ENCODE peak calls at places on chromosomes 7 and 10, in six cellular contexts. I is heart right ventricle; Q is stimulated activated naive CD8-positive, alpha-beta T cell treated with anti-CD3 and anti-CD28 coated beads, Interleukin-15, amount 100 ng/mL, for 72 hours; A is IMR-90; V is T-helper 17 cell; W is cerebellum. D is an unnamed sample.

GRCh38 chr10:66747451-66747850 is 178.4 kb upstream of the LRRTM3 start:
- DNase-seq in A (peak; percentile 85), I (no peak), V (no peak), Q (no peak), W (no peak), D (no peak)

GRCh38 chr10:11255796-11256444 is 238.2 kb downstream of the CELF2 start:
- DNase-seq in I (peak; percentile 36), V (no peak), W (no peak), Q (no peak), A (no peak), D (no peak)

GRCh38 chr10:18700555-18700850 is 41.3 kb downstream of the ARL5B start:
- DNase-seq in W (no peak), A (no peak), V (no peak), I (no peak), Q (no peak), D (no peak)

GRCh38 chr10:88473989-88474883 is 108.9 kb downstream of the RNLS start:
- DNase-seq in V (no peak), W (no peak), I (no peak), A (no peak), Q (no peak), D (no peak)

GRCh38 chr7:47181609-47182264 is 400.2 kb downstream of the TNS3 start:
- DNase-seq in I (peak; percentile 60), A (no peak), Q (no peak), W (peak; percentile 61), V (no peak), D (no peak)

GRCh38 chr7:6453737-6454136 is 6.0 kb upstream of the DAGLB start:
- DNase-seq in I (no peak), V (no peak), Q (no peak), A (peak; percentile 93), W (no peak), D (no peak)

GRCh38 chr7:116591202-116592040 is 66.6 kb downstream of the CAV1 start:
- DNase-seq in I (no peak), V (no peak), Q (no peak), A (peak; percentile 52), W (no peak), D (no peak)

GRCh38 chr7:100509213-100509612 is 25.5 kb downstream of the NYAP1 start:
- DNase-seq in Q (no peak), V (no peak), W (peak; percentile 74), A (peak; percentile 83), I (no peak), D (no peak)

GRCh38 chr10:23065549-23065948 is 29.8 kb upstream of the MSRB2 start:
- DNase-seq in W (peak; percentile 58), A (peak; percentile 59), Q (no peak), V (no peak), I (peak; percentile 82), D (no peak)

GRCh38 chr10:78255796-78256638 is 222.4 kb downstream of the RPS24 start:
- DNase-seq in A (peak; percentile 99), Q (no peak), V (no peak), I (peak; percentile 21), W (no peak), D (no peak)

GRCh38 chr7:15972767-15973362 is 286.4 kb upstream of the MEOX2 start:
- DNase-seq in Q (no peak), A (peak; percentile 29), V (no peak), I (peak; percentile 29), W (no peak), D (no peak)

GRCh38 chr10:103980246-103980906 is 13.4 kb downstream of the SLK start:
- DNase-seq in W (no peak), Q (no peak), V (no peak), I (no peak), A (peak; percentile 66), D (no peak)

GRCh38 chr10:73944356-73945100 is 33.6 kb downstream of the PLAU start:
- DNase-seq in I (no peak), A (no peak), W (no peak), Q (no peak), V (no peak), D (no peak)

GRCh38 chr7:132225216-132226030 is 350.8 kb downstream of the PLXNA4 start:
- DNase-seq in Q (no peak), I (peak; percentile 24), A (no peak), W (no peak), V (no peak), D (no peak)

GRCh38 chr10:50469288-50469687 is 154.5 kb downstream of the SGMS1 start:
- DNase-seq in V (no peak), W (no peak), I (no peak), Q (no peak), A (peak; percentile 55), D (no peak)

GRCh38 chr10:124997791-124998623 is 56.1 kb downstream of the ZRANB1 start:
- DNase-seq in I (peak; percentile 6), V (no peak), W (no peak), Q (peak; percentile 6), A (no peak), D (no peak)

GRCh38 chr10:85862771-85863170 is 503.8 kb downstream of the GRID1 start:
- DNase-seq in I (no peak), Q (no peak), W (no peak), V (no peak), A (no peak), D (no peak)

GRCh38 chr10:103896225-103896624 is 21.8 kb downstream of the STN1 start:
- DNase-seq in W (no peak), A (peak; percentile 46), V (no peak), I (no peak), Q (no peak), D (no peak)

GRCh38 chr10:106540606-106541005 is 623.9 kb downstream of the SORCS1 start:
- DNase-seq in W (no peak), Q (no peak), I (no peak), A (peak; percentile 13), V (no peak), D (no peak)

GRCh38 chr10:73262105-73262730 is 9.8 kb upstream of the MRPS16 start:
- DNase-seq in A (peak; percentile 74), I (no peak), V (no peak), Q (peak; percentile 43), W (no peak), D (no peak)

GRCh38 chr10:75401569-75402485 is at the start of gene ZNF503:
- DNase-seq in V (no peak), W (peak; percentile 79), I (peak; percentile 97), A (peak; percentile 97), Q (peak; percentile 83), D (peak; percentile 48)

GRCh38 chr7:5750026-5750425 is 31.4 kb downstream of the RNF216 start:
- DNase-seq in V (no peak), W (no peak), I (no peak), Q (no peak), A (peak; percentile 15), D (no peak)

GRCh38 chr7:138832966-138833365 is 35.0 kb upstream of the ATP6V0A4 start:
- DNase-seq in V (no peak), A (no peak), W (no peak), Q (no peak), I (no peak), D (no peak)

GRCh38 chr7:94374231-94374630 is 20.5 kb upstream of the COL1A2 start:
- DNase-seq in A (peak; percentile 93), I (peak; percentile 60), V (no peak), Q (no peak), W (no peak), D (no peak)

GRCh38 chr7:19932549-19933249 is 159.3 kb upstream of the TMEM196 start:
- DNase-seq in I (no peak), V (no peak), W (no peak), A (no peak), Q (no peak), D (no peak)

GRCh38 chr10:29389935-29390334 is 101.1 kb downstream of the LYZL1 start:
- DNase-seq in V (no peak), A (peak; percentile 6), I (no peak), W (no peak), Q (no peak), D (no peak)

GRCh38 chr10:55627526-55628170 is 733.4 kb downstream of the ZWINT start:
- DNase-seq in A (no peak), Q (no peak), V (no peak), I (no peak), W (no peak), D (no peak)

GRCh38 chr7:158490171-158490782 is 97.3 kb downstream of the PTPRN2 start:
- DNase-seq in Q (no peak), I (no peak), V (no peak), A (no peak), W (no peak), D (no peak)

GRCh38 chr7:96654630-96655188 is 54.9 kb downstream of the SEM1 start:
- DNase-seq in A (no peak), I (no peak), V (no peak), Q (no peak), W (no peak), D (no peak)

GRCh38 chr7:130500910-130501309 is 9.0 kb downstream of the MEST start:
- DNase-seq in V (no peak), I (no peak), W (no peak), Q (no peak), A (no peak), D (no peak)

GRCh38 chr10:91249700-91250099 is 29.2 kb downstream of the PCGF5 start:
- DNase-seq in V (no peak), Q (no peak), W (no peak), A (no peak), I (no peak), D (no peak)

GRCh38 chr7:150432915-150433892 is 17.2 kb upstream of the GIMAP8 start:
- DNase-seq in W (no peak), I (no peak), V (no peak), Q (no peak), A (no peak), D (no peak)

GRCh38 chr10:87550741-87551140 is 46.0 kb downstream of the MINPP1 start:
- DNase-seq in Q (no peak), V (no peak), I (no peak), W (no peak), A (no peak), D (no peak)

GRCh38 chr7:77352688-77353406 is 63.3 kb downstream of the GSAP start:
- DNase-seq in I (no peak), A (peak; percentile 26), Q (no peak), V (no peak), W (no peak), D (no peak)

GRCh38 chr10:43136995-43137700 is 1.1 kb upstream of the CSGALNACT2 start:
- DNase-seq in Q (no peak), I (no peak), V (no peak), W (no peak), A (peak; percentile 21), D (no peak)

GRCh38 chr7:131859162-131859821 is 302.9 kb upstream of the PODXL start:
- DNase-seq in A (peak; percentile 62), Q (peak; percentile 38), W (peak; percentile 56), V (peak; percentile 9), I (peak; percentile 38), D (peak; percentile 26)

GRCh38 chr7:155263522-155264197 is 34.0 kb upstream of the INSIG1 start:
- DNase-seq in V (no peak), W (no peak), Q (no peak), A (no peak), I (no peak), D (no peak)

GRCh38 chr7:16921644-16922257 is 40.0 kb upstream of the AGR3 start:
- DNase-seq in I (no peak), W (no peak), A (peak; percentile 20), Q (no peak), V (no peak), D (no peak)

D was measured in GM12892.